ENCODE peak calls at places on chromosomes 6 and 20, in five cellular contexts. K is psoas muscle, F is tibial artery, G is H1, C is iPS DF 6.9. Y is an unnamed sample.

GRCh38 chr20:54576496-54576895 is 101.1 kb downstream of the DOK5 start:
- DNase-seq in K (no peak), F (no peak), G (no peak), C (no peak), Y (no peak)

GRCh38 chr6:44621846-44622245 is 234.3 kb downstream of the CDC5L start:
- DNase-seq in K (no peak), F (no peak), G (no peak), C (no peak), Y (no peak)

GRCh38 chr20:25308671-25309394 is 60.9 kb downstream of the PYGB start:
- DNase-seq in K (no peak), F (no peak), G (no peak), C (no peak), Y (no peak)

GRCh38 chr20:35823147-35823546 is 51.3 kb downstream of the PHF20 start:
- DNase-seq in K (no peak), F (no peak), G (no peak), C (no peak), Y (no peak)

GRCh38 chr20:24783631-24784492 is 165.2 kb upstream of the CST7 start:
- DNase-seq in K (no peak), F (no peak), G (peak), C (peak), Y (no peak)

GRCh38 chr6:5025911-5026819 is 22.3 kb upstream of the RPP40 start:
- DNase-seq in K (peak), F (peak), G (peak), C (no peak), Y (no peak)

GRCh38 chr20:44471481-44471882 is 4.2 kb upstream of the TTPAL start:
- DNase-seq in K (no peak), F (no peak), G (no peak), C (no peak), Y (no peak)

GRCh38 chr20:45404438-45404837 is 3.7 kb upstream of the DBNDD2 start:
- DNase-seq in K (no peak), F (no peak), G (no peak), C (no peak), Y (no peak)

GRCh38 chr20:51661609-51662178 is 106.5 kb downstream of the ATP9A start:
- DNase-seq in K (no peak), F (no peak), G (no peak), C (no peak), Y (peak)

GRCh38 chr20:18837710-18838109 is 24.1 kb downstream of the SCP2D1 start:
- DNase-seq in K (no peak), F (no peak), G (no peak), C (no peak), Y (no peak)

GRCh38 chr20:36090223-36090622 is 64.3 kb upstream of the EPB41L1 start:
- DNase-seq in K (no peak), F (no peak), G (no peak), C (no peak), Y (no peak)

GRCh38 chr20:5553194-5553815 is 196.9 kb upstream of the SHLD1 start:
- DNase-seq in K (no peak), F (no peak), G (no peak), C (no peak), Y (no peak)

GRCh38 chr6:1611572-1612385 is 2.1 kb downstream of the FOXC1 start:
- DNase-seq in K (peak), F (no peak), G (no peak), C (no peak), Y (no peak)

GRCh38 chr6:96234476-96234875 is 218.7 kb downstream of the FUT9 start:
- DNase-seq in K (no peak), F (no peak), G (no peak), C (no peak), Y (no peak)

GRCh38 chr6:4291453-4292403 is 156.4 kb upstream of the ECI2 start:
- DNase-seq in K (no peak), F (no peak), G (no peak), C (no peak), Y (no peak)

GRCh38 chr6:42786525-42786985 is 4.7 kb downstream of the BICRAL start:
- DNase-seq in K (no peak), F (no peak), G (no peak), C (no peak), Y (no peak)
- H3K27ac ChIP-seq in K (peak), F (peak), G (no peak), C (no peak), Y (no peak)

GRCh38 chr6:140064371-140064770 is 689.9 kb upstream of the CITED2 start:
- DNase-seq in K (no peak), F (no peak), G (no peak), C (no peak), Y (no peak)

GRCh38 chr6:140062042-140063041 is 687.9 kb upstream of the CITED2 start:
- DNase-seq in K (no peak), F (peak), G (no peak), C (no peak), Y (no peak)

GRCh38 chr6:140058846-140059245 is 684.4 kb upstream of the CITED2 start:
- DNase-seq in K (no peak), F (no peak), G (no peak), C (no peak), Y (no peak)

GRCh38 chr6:140059947-140060346 is 685.5 kb upstream of the CITED2 start:
- DNase-seq in K (no peak), F (no peak), G (no peak), C (no peak), Y (no peak)

GRCh38 chr6:140061422-140062041 is 687.1 kb upstream of the CITED2 start:
- DNase-seq in K (no peak), F (no peak), G (no peak), C (no peak), Y (no peak)
- H3K27ac ChIP-seq in K (peak), F (peak), G (no peak), C (no peak), Y (no peak)

GRCh38 chr6:38583523-38583922 is 56.2 kb downstream of the BTBD9 start:
- DNase-seq in K (no peak), F (no peak), G (no peak), C (no peak), Y (no peak)
- H3K27ac ChIP-seq in K (no peak), F (no peak), G (no peak), C (no peak), Y (no peak)

DNA sequence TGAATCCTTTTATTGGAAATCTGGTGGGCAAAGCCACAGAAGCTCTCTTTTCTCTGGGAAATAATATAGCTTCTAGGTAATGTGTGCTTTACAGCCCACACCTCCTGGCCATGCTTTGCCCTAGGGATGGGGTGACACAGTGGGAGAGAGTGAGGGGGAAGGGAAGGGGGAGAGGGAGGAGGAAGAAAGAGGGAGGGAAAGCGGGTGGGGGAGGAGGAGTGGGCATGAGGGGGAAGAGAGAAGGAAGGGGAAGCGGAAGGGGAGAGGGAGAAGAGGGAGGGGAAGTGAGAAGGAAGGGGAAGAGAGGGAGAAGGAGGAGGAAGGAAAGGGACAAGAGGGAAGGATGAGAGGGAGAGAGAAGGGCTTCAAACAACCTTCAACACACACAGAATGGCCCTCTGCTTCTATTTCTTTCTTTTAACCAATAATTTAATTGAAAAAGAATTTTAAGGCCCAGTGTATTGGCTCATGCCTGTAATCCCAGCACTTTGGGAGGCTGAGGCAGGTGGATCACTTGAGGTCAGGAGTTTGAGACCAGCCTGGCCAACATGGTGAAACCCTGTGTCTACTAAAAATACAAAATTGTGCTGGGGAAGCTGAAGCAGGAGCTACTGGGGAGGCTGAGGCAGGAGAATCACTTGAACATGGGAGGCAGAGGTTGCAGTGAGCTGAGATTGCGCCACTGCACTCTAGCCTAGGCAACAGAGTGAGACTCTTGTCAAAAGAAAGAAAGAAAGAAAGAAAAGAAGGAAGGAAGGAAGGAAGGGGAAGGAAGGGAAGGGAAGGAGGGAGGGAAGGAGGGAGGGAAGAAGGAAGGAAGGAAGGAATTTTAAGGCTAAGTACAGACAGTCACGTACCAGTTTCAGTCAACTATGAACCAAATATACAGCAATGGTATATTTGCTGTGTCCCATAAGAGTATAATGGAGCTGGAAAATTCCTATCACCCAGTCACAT is 75.2 kb downstream of the RSPH3 start:
- DNase-seq in K (no peak), F (no peak), G (peak), C (no peak), Y (no peak)
- H3K27ac ChIP-seq in K (no peak), F (no peak), G (no peak), C (no peak), Y (no peak)

DNA sequence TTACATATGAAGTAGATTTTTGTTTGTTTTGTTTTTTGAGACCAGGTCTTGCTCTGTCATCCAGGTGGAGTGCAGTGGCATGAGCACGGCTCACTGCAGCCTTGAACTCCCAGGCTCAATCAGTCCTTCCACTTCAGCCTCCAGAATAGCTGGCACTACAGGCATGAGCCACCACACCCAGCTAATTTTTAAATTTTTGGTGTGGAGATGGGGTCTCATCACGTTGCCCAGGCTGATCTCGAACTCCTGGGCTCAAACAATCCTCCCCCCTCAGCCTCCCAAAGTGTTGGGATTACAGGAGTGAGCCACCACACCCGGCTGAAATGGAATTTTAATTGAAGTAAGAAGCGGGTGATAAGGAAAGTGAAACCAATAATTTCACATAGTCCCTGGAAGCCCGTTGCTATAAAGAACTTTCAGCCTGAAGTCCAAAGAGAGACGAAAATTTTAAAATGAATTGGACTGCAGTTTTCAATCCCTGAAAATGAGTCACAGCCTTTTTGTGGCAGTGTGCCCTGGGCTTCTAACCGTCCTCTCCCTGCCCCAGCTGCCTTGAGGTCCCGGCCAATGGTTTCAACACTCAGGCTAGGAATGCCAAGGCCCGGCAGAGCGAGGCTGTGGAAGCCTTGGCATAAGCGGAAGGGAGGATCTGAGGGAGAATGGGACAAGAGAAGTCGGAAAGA is 757 bp downstream of the RAET1E start:
- DNase-seq in K (peak), F (peak), G (no peak), C (no peak), Y (no peak)
- H3K27ac ChIP-seq in K (peak), F (peak), G (no peak), C (no peak), Y (no peak)

GRCh38 chr6:122697458-122697857 is 82.1 kb upstream of the FABP7 start:
- DNase-seq in K (no peak), F (no peak), G (no peak), C (no peak), Y (no peak)

GRCh38 chr6:122692807-122693580 is 82.8 kb downstream of the PKIB start:
- DNase-seq in K (no peak), F (no peak), G (no peak), C (no peak), Y (no peak)

GRCh38 chr6:122696079-122696478 is 83.4 kb upstream of the FABP7 start:
- DNase-seq in K (no peak), F (no peak), G (no peak), C (no peak), Y (no peak)

GRCh38 chr6:122695188-122695587 is 84.3 kb upstream of the FABP7 start:
- DNase-seq in K (no peak), F (no peak), G (no peak), C (no peak), Y (no peak)

GRCh38 chr6:122696853-122697252 is 82.7 kb upstream of the FABP7 start:
- DNase-seq in K (no peak), F (no peak), G (no peak), C (no peak), Y (no peak)
- H3K27ac ChIP-seq in K (no peak), F (no peak), G (no peak), C (no peak), Y (no peak)

GRCh38 chr6:13248953-13249432 is 79.3 kb downstream of the TBC1D7 start:
- DNase-seq in K (no peak), F (no peak), G (no peak), C (no peak), Y (no peak)

GRCh38 chr6:13248053-13248452 is 80.3 kb downstream of the TBC1D7 start:
- DNase-seq in K (no peak), F (no peak), G (no peak), C (peak), Y (no peak)

GRCh38 chr6:13249817-13250216 is 78.5 kb downstream of the TBC1D7 start:
- DNase-seq in K (no peak), F (no peak), G (no peak), C (no peak), Y (no peak)

GRCh38 chr6:13247627-13248026 is 80.7 kb downstream of the TBC1D7 start:
- DNase-seq in K (no peak), F (no peak), G (no peak), C (no peak), Y (no peak)

GRCh38 chr6:13248549-13248948 is 79.8 kb downstream of the TBC1D7 start:
- DNase-seq in K (no peak), F (no peak), G (no peak), C (no peak), Y (no peak)
- H3K27ac ChIP-seq in K (no peak), F (no peak), G (no peak), C (no peak), Y (no peak)

GRCh38 chr6:95094751-95095150 is 482.6 kb upstream of the MANEA start:
- DNase-seq in K (no peak), F (no peak), G (no peak), C (no peak), Y (no peak)
- H3K27ac ChIP-seq in K (no peak), F (no peak), G (no peak), C (no peak), Y (no peak)

GRCh38 chr6:25944655-25945054 is 14.2 kb upstream of the SLC17A2 start:
- DNase-seq in K (no peak), F (no peak), G (no peak), C (no peak), Y (no peak)

GRCh38 chr6:25946631-25947030 is 16.0 kb upstream of the TRIM38 start:
- DNase-seq in K (no peak), F (no peak), G (no peak), C (no peak), Y (no peak)

GRCh38 chr6:25942561-25943147 is 12.2 kb upstream of the SLC17A2 start:
- DNase-seq in K (no peak), F (no peak), G (no peak), C (no peak), Y (no peak)

GRCh38 chr6:25943887-25944286 is 13.4 kb upstream of the SLC17A2 start:
- DNase-seq in K (no peak), F (no peak), G (no peak), C (no peak), Y (no peak)

DNA sequence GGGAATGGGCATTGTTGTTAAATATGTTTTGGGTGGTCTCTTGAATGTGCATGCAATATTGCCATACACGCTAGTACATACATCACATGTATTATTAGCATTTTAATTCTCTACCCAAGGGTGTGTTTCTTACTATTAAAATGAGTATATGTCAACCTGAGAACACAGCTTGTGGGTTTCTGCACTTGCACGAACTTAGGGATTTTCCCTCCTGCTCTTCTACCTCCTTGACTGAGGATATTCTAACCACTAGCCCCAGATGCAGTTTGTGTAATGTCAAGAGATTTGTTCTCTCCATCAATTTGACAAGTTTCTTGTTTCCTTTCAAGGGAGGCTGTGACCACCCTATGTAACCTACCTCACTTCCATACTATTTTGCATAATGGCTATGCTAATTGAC is 14.7 kb upstream of the SLC17A2 start:
- DNase-seq in K (no peak), F (no peak), G (no peak), C (no peak), Y (no peak)
- H3K27ac ChIP-seq in K (no peak), F (no peak), G (no peak), C (no peak), Y (no peak)

GRCh38 chr20:60960500-60960899 is 291.6 kb upstream of the CDH4 start:
- DNase-seq in K (no peak), F (no peak), G (no peak), C (no peak), Y (no peak)
- H3K27ac ChIP-seq in K (no peak), F (no peak), G (no peak), C (no peak), Y (no peak)